ENCODE peak calls at places on chromosomes 4 and X, in ten cellular contexts. One of them, this sample, is unnamed.

GRCh38 chr4:37415845-37416369 is 171.4 kb downstream of the NWD2 start:
- DNase-seq in adrenal gland: no peak
- DNase-seq in type B pancreatic cell: no peak
- DNase-seq in endodermal cell: peak; percentile 51
- DNase-seq in MCF 10A: no peak
- DNase-seq in tibial artery: no peak
- DNase-seq in mammary epithelial cell: no peak
- DNase-seq in ascending aorta: no peak
- DNase-seq in GM10248: no peak
- DNase-seq in heart left ventricle: no peak
- DNase-seq in this sample: no peak

GRCh38 chr4:134722306-134722705 is 520.7 kb upstream of the PABPC4L start:
- DNase-seq in adrenal gland: no peak
- DNase-seq in type B pancreatic cell: no peak
- DNase-seq in endodermal cell: no peak
- DNase-seq in MCF 10A: no peak
- DNase-seq in tibial artery: no peak
- DNase-seq in mammary epithelial cell: no peak
- DNase-seq in ascending aorta: no peak
- DNase-seq in GM10248: no peak
- DNase-seq in heart left ventricle: no peak
- DNase-seq in this sample: no peak

GRCh38 chr4:173503330-173504180 is 26.5 kb downstream of the HAND2 start:
- DNase-seq in adrenal gland: no peak
- DNase-seq in type B pancreatic cell: peak; percentile 27
- DNase-seq in endodermal cell: peak; percentile 26
- DNase-seq in MCF 10A: no peak
- DNase-seq in tibial artery: no peak
- DNase-seq in mammary epithelial cell: no peak
- DNase-seq in ascending aorta: no peak
- DNase-seq in GM10248: no peak
- DNase-seq in heart left ventricle: no peak
- DNase-seq in this sample: no peak

GRCh38 chr4:121800961-121801714 is at the start of gene EXOSC9:
- DNase-seq in adrenal gland: peak; percentile 94
- DNase-seq in type B pancreatic cell: peak; percentile 96
- DNase-seq in endodermal cell: peak; percentile 98
- DNase-seq in MCF 10A: peak; percentile 93
- DNase-seq in tibial artery: peak; percentile 96
- DNase-seq in mammary epithelial cell: peak; percentile 91
- DNase-seq in ascending aorta: peak; percentile 59
- DNase-seq in GM10248: peak; percentile 86
- DNase-seq in heart left ventricle: peak; percentile 95
- DNase-seq in this sample: peak; percentile 99

GRCh38 chr4:41963105-41963504 is 18.5 kb upstream of the DCAF4L1 start:
- DNase-seq in adrenal gland: no peak
- DNase-seq in type B pancreatic cell: no peak
- DNase-seq in endodermal cell: no peak
- DNase-seq in MCF 10A: peak; percentile 32
- DNase-seq in tibial artery: no peak
- DNase-seq in mammary epithelial cell: no peak
- DNase-seq in ascending aorta: no peak
- DNase-seq in GM10248: no peak
- DNase-seq in heart left ventricle: no peak
- DNase-seq in this sample: no peak

GRCh38 chr4:154822775-154823174 is 41.7 kb downstream of the RBM46 start:
- DNase-seq in adrenal gland: no peak
- DNase-seq in type B pancreatic cell: no peak
- DNase-seq in endodermal cell: no peak
- DNase-seq in MCF 10A: peak; percentile 43
- DNase-seq in tibial artery: no peak
- DNase-seq in mammary epithelial cell: peak; percentile 67
- DNase-seq in ascending aorta: no peak
- DNase-seq in GM10248: no peak
- DNase-seq in heart left ventricle: no peak
- DNase-seq in this sample: no peak

GRCh38 chr4:101292901-101293300 is 54.4 kb downstream of the PPP3CA start:
- DNase-seq in adrenal gland: no peak
- DNase-seq in type B pancreatic cell: no peak
- DNase-seq in endodermal cell: no peak
- DNase-seq in MCF 10A: no peak
- DNase-seq in tibial artery: no peak
- DNase-seq in mammary epithelial cell: no peak
- DNase-seq in ascending aorta: no peak
- DNase-seq in GM10248: no peak
- DNase-seq in heart left ventricle: no peak
- DNase-seq in this sample: no peak

GRCh38 chr4:173367946-173368345 is 2.8 kb upstream of the SAP30 start:
- DNase-seq in adrenal gland: no peak
- DNase-seq in type B pancreatic cell: no peak
- DNase-seq in endodermal cell: no peak
- DNase-seq in MCF 10A: peak; percentile 57
- DNase-seq in tibial artery: no peak
- DNase-seq in mammary epithelial cell: peak; percentile 15
- DNase-seq in ascending aorta: no peak
- DNase-seq in GM10248: no peak
- DNase-seq in heart left ventricle: no peak
- DNase-seq in this sample: no peak

GRCh38 chr4:7461171-7461570 is 26.4 kb upstream of the PSAPL1 start:
- DNase-seq in adrenal gland: no peak
- DNase-seq in type B pancreatic cell: no peak
- DNase-seq in endodermal cell: peak; percentile 72
- DNase-seq in MCF 10A: no peak
- DNase-seq in tibial artery: no peak
- DNase-seq in mammary epithelial cell: no peak
- DNase-seq in ascending aorta: no peak
- DNase-seq in GM10248: no peak
- DNase-seq in heart left ventricle: no peak
- DNase-seq in this sample: no peak

DNA sequence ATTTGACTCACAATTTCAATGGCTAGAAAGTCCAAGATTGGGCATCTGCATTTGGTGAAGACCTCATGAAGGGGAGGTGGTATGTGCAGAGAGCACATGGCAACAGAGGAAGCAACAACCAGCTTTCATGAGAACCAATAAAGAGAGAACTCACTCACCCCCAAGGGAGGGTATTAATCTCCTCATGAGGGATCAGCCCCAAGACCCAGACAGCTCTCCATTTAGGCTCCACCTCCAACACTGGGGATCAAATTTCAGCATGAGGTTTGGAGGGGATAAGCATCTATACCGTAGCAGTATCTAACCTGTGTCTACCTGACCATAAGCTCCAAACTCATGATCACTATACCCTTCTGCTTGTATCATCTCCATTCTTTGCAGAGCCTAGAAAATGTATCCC is 9.3 kb upstream of the TBC1D19 start:
- DNase-seq in adrenal gland: no peak
- DNase-seq in type B pancreatic cell: no peak
- DNase-seq in endodermal cell: peak; percentile 53
- DNase-seq in MCF 10A: no peak
- DNase-seq in tibial artery: no peak
- DNase-seq in mammary epithelial cell: no peak
- DNase-seq in ascending aorta: no peak
- DNase-seq in GM10248: no peak
- DNase-seq in heart left ventricle: no peak
- DNase-seq in this sample: no peak
- TF ChIP-seq CTCF in adrenal gland: no peak
- TF ChIP-seq CTCF in type B pancreatic cell: no peak
- TF ChIP-seq CTCF in endodermal cell: no peak
- TF ChIP-seq CTCF in MCF 10A: no peak
- TF ChIP-seq CTCF in tibial artery: no peak
- TF ChIP-seq CTCF in mammary epithelial cell: no peak
- TF ChIP-seq CTCF in ascending aorta: no peak
- TF ChIP-seq CTCF in GM10248: no peak
- TF ChIP-seq CTCF in heart left ventricle: no peak
- TF ChIP-seq CTCF in this sample: no peak

DNA sequence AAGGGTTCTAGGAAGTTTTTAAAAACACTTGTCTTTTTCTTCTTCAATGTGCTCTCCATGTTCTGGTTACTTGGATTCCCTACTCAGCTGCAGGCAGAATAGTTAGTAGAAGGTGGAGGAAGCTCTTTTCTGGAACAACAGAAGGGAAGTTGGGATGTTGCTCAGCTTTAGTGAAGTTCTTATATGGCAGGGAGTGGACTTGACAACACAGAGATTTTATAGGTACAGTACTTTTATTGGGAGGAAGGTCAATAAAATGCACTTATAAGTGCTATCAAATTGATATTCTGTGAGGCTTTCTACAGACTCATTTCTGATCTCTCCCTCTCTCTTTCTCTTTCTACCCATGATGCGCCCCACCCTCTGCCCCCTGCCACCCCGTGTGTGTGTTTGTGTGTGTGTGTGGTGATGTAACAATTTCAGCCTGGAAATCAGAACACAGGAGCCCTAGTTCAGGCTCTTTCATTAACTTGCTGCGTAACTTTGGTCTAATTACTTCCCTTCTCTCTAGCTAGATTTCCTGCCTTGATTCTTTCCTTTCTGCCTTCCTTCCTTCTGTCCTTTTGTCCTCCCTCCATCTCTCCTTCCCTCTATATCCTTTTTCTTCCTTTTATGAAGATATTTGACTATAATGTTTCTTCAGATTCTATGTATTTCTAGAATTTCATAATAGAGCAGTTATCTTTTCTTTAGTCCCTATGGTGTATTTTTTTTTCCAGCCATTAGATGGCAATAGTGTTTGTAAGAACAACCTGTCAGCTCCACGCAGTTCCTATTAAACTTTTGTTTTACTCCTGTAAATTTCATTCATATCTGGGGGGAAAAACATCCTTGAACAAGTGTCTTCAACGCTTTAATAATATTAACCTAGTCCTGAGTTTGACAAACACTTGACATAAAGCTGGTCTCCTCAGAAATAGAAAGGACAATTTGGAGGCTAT is 37.1 kb downstream of the HEPH start:
- DNase-seq in adrenal gland: no peak
- DNase-seq in type B pancreatic cell: no peak
- DNase-seq in endodermal cell: no peak
- DNase-seq in MCF 10A: peak; percentile 18
- DNase-seq in tibial artery: no peak
- DNase-seq in mammary epithelial cell: no peak
- DNase-seq in ascending aorta: no peak
- DNase-seq in GM10248: peak; percentile 13
- DNase-seq in heart left ventricle: no peak
- DNase-seq in this sample: no peak
- TF ChIP-seq CTCF in adrenal gland: peak; percentile 11
- TF ChIP-seq CTCF in type B pancreatic cell: peak; percentile 58
- TF ChIP-seq CTCF in endodermal cell: peak; percentile 60
- TF ChIP-seq CTCF in MCF 10A: peak; percentile 34
- TF ChIP-seq CTCF in tibial artery: no peak
- TF ChIP-seq CTCF in mammary epithelial cell: peak; percentile 39
- TF ChIP-seq CTCF in ascending aorta: peak; percentile 46
- TF ChIP-seq CTCF in GM10248: peak; percentile 25
- TF ChIP-seq CTCF in heart left ventricle: peak; percentile 31
- TF ChIP-seq CTCF in this sample: no peak

GRCh38 chrX:13036896-13037295 is 7.5 kb downstream of the FAM9C start:
- DNase-seq in adrenal gland: no peak
- DNase-seq in type B pancreatic cell: no peak
- DNase-seq in endodermal cell: no peak
- DNase-seq in MCF 10A: no peak
- DNase-seq in tibial artery: no peak
- DNase-seq in mammary epithelial cell: no peak
- DNase-seq in ascending aorta: no peak
- DNase-seq in GM10248: no peak
- DNase-seq in heart left ventricle: no peak
- DNase-seq in this sample: no peak
- TF ChIP-seq CTCF in adrenal gland: no peak
- TF ChIP-seq CTCF in type B pancreatic cell: no peak
- TF ChIP-seq CTCF in endodermal cell: no peak
- TF ChIP-seq CTCF in MCF 10A: no peak
- TF ChIP-seq CTCF in tibial artery: no peak
- TF ChIP-seq CTCF in mammary epithelial cell: no peak
- TF ChIP-seq CTCF in ascending aorta: no peak
- TF ChIP-seq CTCF in GM10248: no peak
- TF ChIP-seq CTCF in heart left ventricle: no peak
- TF ChIP-seq CTCF in this sample: no peak

GRCh38 chr4:167234388-167234881 is at the start of gene SPOCK3:
- DNase-seq in adrenal gland: no peak
- DNase-seq in type B pancreatic cell: peak; percentile 80
- DNase-seq in endodermal cell: peak; percentile 87
- DNase-seq in MCF 10A: peak; percentile 52
- DNase-seq in tibial artery: no peak
- DNase-seq in mammary epithelial cell: peak; percentile 47
- DNase-seq in ascending aorta: no peak
- DNase-seq in GM10248: no peak
- DNase-seq in heart left ventricle: peak; percentile 48
- DNase-seq in this sample: peak; percentile 29

GRCh38 chr4:167238226-167238625 is 3.9 kb upstream of the SPOCK3 start:
- DNase-seq in adrenal gland: no peak
- DNase-seq in type B pancreatic cell: no peak
- DNase-seq in endodermal cell: peak; percentile 82
- DNase-seq in MCF 10A: peak; percentile 2
- DNase-seq in tibial artery: no peak
- DNase-seq in mammary epithelial cell: no peak
- DNase-seq in ascending aorta: no peak
- DNase-seq in GM10248: no peak
- DNase-seq in heart left ventricle: no peak
- DNase-seq in this sample: no peak

GRCh38 chr4:167230744-167231143 is 3.5 kb downstream of the SPOCK3 start:
- DNase-seq in adrenal gland: no peak
- DNase-seq in type B pancreatic cell: no peak
- DNase-seq in endodermal cell: no peak
- DNase-seq in MCF 10A: no peak
- DNase-seq in tibial artery: no peak
- DNase-seq in mammary epithelial cell: no peak
- DNase-seq in ascending aorta: no peak
- DNase-seq in GM10248: no peak
- DNase-seq in heart left ventricle: no peak
- DNase-seq in this sample: no peak

GRCh38 chr4:167232805-167233522 is 1.3 kb downstream of the SPOCK3 start:
- DNase-seq in adrenal gland: no peak
- DNase-seq in type B pancreatic cell: no peak
- DNase-seq in endodermal cell: peak; percentile 67
- DNase-seq in MCF 10A: no peak
- DNase-seq in tibial artery: no peak
- DNase-seq in mammary epithelial cell: no peak
- DNase-seq in ascending aorta: no peak
- DNase-seq in GM10248: no peak
- DNase-seq in heart left ventricle: no peak
- DNase-seq in this sample: no peak

DNA sequence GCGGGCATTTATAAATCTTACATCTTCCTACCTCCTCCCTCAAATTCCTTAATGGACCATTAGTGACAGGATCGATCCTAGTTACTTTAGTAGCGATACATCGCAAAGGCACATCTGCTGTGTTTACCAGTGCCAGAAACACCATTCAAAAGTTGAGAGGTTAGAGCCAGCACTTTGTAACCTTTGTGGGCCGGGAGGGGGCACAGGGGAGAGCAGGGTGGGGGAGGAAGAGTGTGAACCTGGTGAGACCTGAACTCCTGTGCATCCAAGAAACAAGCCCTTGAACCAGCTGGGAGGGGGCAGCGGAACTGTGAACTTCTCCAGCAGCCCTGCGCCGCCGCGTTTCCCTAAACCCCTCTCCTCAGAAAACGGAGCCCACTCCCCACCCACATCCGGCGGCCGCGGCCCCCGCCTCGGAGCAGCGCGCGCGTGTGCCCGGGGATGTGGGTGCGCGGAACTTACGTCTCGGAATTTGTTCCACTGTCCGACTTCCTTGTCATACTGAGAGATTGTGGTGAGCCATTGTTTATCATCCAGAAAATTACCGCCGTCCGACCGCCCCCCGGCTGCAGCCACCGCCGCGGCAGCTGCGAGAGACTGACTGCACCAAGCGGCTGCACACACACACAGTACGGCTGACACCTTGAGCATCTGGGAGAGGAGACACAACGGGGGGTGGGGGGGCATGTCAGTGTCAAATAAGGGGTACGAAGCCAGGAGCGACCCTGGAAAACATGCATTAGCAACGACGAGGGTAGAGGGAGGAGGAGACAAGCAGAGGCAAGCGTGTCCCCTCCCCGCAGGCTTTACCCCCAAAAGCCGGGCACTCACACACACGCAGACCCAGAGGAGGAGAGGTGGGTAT is 539 bp downstream of the SPOCK3 start:
- DNase-seq in adrenal gland: no peak
- DNase-seq in type B pancreatic cell: no peak
- DNase-seq in endodermal cell: peak; percentile 69
- DNase-seq in MCF 10A: no peak
- DNase-seq in tibial artery: no peak
- DNase-seq in mammary epithelial cell: peak; percentile 10
- DNase-seq in ascending aorta: no peak
- DNase-seq in GM10248: peak; percentile 23
- DNase-seq in heart left ventricle: no peak
- DNase-seq in this sample: peak; percentile 42
- TF ChIP-seq CTCF in adrenal gland: no peak
- TF ChIP-seq CTCF in type B pancreatic cell: no peak
- TF ChIP-seq CTCF in endodermal cell: peak; percentile 15
- TF ChIP-seq CTCF in MCF 10A: no peak
- TF ChIP-seq CTCF in tibial artery: no peak
- TF ChIP-seq CTCF in mammary epithelial cell: peak; percentile 7
- TF ChIP-seq CTCF in ascending aorta: no peak
- TF ChIP-seq CTCF in GM10248: peak; percentile 8
- TF ChIP-seq CTCF in heart left ventricle: no peak
- TF ChIP-seq CTCF in this sample: no peak

This sample was measured in mesothelial cell of epicardium.